ENCODE peak calls at places on chromosomes 11 and 22, in four cellular contexts. Q is H1, Z is SK-N-SH, J is GM12891. R is an unnamed sample.
A peak's percentile ranks its signal among the peaks of the same experiment; 100 is the strongest.

GRCh38 chr11:119373917-119374631 is 7.4 kb downstream of the USP2 start:
- DNase-seq in Z (peak; percentile 84), Q (peak; percentile 97), J (no peak), R (no peak)

GRCh38 chr22:27212617-27213177 is 555.3 kb downstream of the MIAT start:
- DNase-seq in Z (no peak), Q (no peak), J (no peak), R (no peak)

GRCh38 chr11:15670520-15671070 is 555.9 kb downstream of the INSC start:
- DNase-seq in Q (no peak), J (no peak), Z (no peak), R (no peak)

GRCh38 chr11:72343159-72343756 is 91.1 kb downstream of the CLPB start:
- DNase-seq in Z (no peak), J (no peak), Q (no peak), R (no peak)

GRCh38 chr22:43337385-43337784 is 5.8 kb downstream of the SCUBE1 start:
- DNase-seq in Q (no peak), Z (no peak), J (no peak), R (no peak)

GRCh38 chr22:21624120-21624879 is 5.5 kb downstream of the YDJC start:
- DNase-seq in J (no peak), Z (peak; percentile 57), Q (peak; percentile 91), R (no peak)

GRCh38 chr22:50059185-50059880 is 1.2 kb upstream of the TTLL8 start:
- DNase-seq in J (no peak), Q (no peak), Z (peak; percentile 86), R (no peak)

GRCh38 chr11:2537896-2538855 is 93.4 kb downstream of the KCNQ1 start:
- DNase-seq in Z (no peak), J (no peak), Q (no peak), R (no peak)

GRCh38 chr22:49965291-49966040 is 4.9 kb downstream of the PIM3 start:
- DNase-seq in Q (peak; percentile 45), Z (peak; percentile 19), J (no peak), R (no peak)

GRCh38 chr22:42262964-42263363 is 7.5 kb downstream of the TCF20 start:
- DNase-seq in Z (no peak), Q (no peak), J (no peak), R (no peak)

GRCh38 chr11:124762077-124762623 is at the start of gene ESAM:
- DNase-seq in J (peak; percentile 84), Z (peak; percentile 85), Q (peak; percentile 64), R (peak; percentile 76)

GRCh38 chr11:111591187-111591960 is 10.9 kb upstream of the SIK2 start:
- DNase-seq in Q (no peak), Z (no peak), J (no peak), R (no peak)

GRCh38 chr11:4891996-4892640 is 10.4 kb downstream of the OR51T1 start:
- DNase-seq in Q (no peak), Z (no peak), J (no peak), R (no peak)

GRCh38 chr11:2759228-2760195 is 59.7 kb upstream of the KCNQ1OT1 start:
- DNase-seq in Z (no peak), Q (peak; percentile 30), J (no peak), R (no peak)

GRCh38 chr11:45901646-45902045 is 5.4 kb downstream of the FREY1 start:
- DNase-seq in Q (no peak), J (no peak), Z (no peak), R (no peak)

GRCh38 chr22:30411780-30412179 is 13.8 kb upstream of the MTFP1 start:
- DNase-seq in Z (no peak), Q (no peak), J (no peak), R (no peak)

GRCh38 chr11:44556735-44557409 is 8.6 kb upstream of the CD82 start:
- DNase-seq in J (no peak), Z (no peak), Q (peak; percentile 71), R (no peak)

GRCh38 chr22:30921108-30921507 is 47.5 kb downstream of the MORC2 start:
- DNase-seq in J (no peak), Z (peak; percentile 26), Q (peak; percentile 31), R (no peak)

GRCh38 chr11:115631609-115632008 is 127.4 kb upstream of the CADM1 start:
- DNase-seq in Q (no peak), Z (no peak), J (no peak), R (no peak)

GRCh38 chr11:115629456-115630015 is 125.3 kb upstream of the CADM1 start:
- DNase-seq in J (no peak), Q (no peak), Z (peak; percentile 55), R (no peak)

GRCh38 chr11:115630109-115630700 is 126.0 kb upstream of the CADM1 start:
- DNase-seq in J (no peak), Q (no peak), Z (peak; percentile 71), R (no peak)

GRCh38 chr11:115627666-115628460 is 123.6 kb upstream of the CADM1 start:
- DNase-seq in Q (no peak), Z (no peak), J (no peak), R (no peak)

GRCh38 chr11:115632061-115632460 is 127.8 kb upstream of the CADM1 start:
- DNase-seq in Z (no peak), Q (no peak), J (no peak), R (no peak)
- TF ChIP-seq TAF1 in Z (no peak), Q (no peak), J (no peak), R (no peak)

DNA sequence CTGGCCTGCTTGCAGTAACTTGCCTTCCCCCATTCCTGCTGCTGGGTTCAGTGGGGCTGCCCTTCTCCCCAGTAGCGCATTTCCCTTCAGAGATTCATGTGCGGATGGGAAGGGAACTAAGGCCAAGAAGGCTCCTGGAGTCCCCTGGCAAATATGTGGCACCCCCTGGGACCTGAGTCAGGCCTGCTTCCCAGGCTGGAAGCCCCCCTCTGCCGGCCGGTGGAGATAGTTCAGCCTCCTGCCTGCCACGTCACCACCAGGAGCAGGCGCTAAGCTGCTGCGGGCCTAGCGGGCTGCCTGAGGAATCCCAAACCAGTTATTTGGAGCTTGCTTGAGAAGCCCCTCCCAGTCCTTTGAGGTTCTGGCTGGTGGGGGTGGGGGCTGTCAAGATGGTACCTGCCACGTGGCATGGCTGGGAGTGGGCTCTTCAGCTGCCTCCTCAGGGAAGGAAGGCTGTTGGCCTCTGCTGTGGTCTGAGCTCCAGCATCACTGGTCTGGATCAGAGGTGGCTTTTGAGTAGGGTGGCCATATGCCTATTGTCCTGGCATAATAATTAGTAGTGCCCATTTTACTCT is 2.0 kb downstream of the SERPINH1 start:
- DNase-seq in J (no peak), Z (no peak), Q (peak; percentile 82), R (no peak)
- TF ChIP-seq TAF1 in J (no peak), Z (no peak), Q (peak; percentile 66), R (no peak)

GRCh38 chr11:48116843-48117242 is 99.8 kb upstream of the OR4B1 start:
- DNase-seq in Q (no peak), Z (peak; percentile 36), J (no peak), R (no peak)
- TF ChIP-seq TAF1 in Q (no peak), Z (no peak), J (no peak), R (no peak)

GRCh38 chr11:128684582-128685382 is 9.1 kb upstream of the FLI1 start:
- DNase-seq in J (no peak), Q (peak; percentile 70), Z (no peak), R (no peak)
- TF ChIP-seq TAF1 in J (no peak), Q (no peak), Z (no peak), R (no peak)

DNA sequence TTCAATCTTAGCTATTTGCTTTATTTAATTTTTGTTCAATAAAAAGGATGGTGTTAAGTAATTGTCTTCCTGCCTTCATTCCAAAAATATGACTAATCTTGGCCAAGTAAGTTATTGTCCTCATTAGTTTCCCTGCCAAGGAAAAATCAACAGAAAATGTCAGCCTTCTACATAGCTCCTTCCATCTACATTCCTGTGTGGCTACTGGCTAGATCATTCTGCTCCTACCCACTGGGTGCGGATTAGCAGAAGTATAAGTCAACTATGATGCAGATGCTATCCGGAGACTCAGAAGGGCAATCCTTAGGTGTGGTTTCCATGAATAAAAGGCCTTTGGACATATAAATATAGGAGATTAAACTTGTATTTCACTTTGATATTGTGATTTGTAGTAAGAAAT is 154.4 kb downstream of the SBF2 start:
- DNase-seq in Q (no peak), Z (no peak), J (no peak), R (no peak)
- TF ChIP-seq TAF1 in Q (no peak), Z (no peak), J (no peak), R (no peak)

DNA sequence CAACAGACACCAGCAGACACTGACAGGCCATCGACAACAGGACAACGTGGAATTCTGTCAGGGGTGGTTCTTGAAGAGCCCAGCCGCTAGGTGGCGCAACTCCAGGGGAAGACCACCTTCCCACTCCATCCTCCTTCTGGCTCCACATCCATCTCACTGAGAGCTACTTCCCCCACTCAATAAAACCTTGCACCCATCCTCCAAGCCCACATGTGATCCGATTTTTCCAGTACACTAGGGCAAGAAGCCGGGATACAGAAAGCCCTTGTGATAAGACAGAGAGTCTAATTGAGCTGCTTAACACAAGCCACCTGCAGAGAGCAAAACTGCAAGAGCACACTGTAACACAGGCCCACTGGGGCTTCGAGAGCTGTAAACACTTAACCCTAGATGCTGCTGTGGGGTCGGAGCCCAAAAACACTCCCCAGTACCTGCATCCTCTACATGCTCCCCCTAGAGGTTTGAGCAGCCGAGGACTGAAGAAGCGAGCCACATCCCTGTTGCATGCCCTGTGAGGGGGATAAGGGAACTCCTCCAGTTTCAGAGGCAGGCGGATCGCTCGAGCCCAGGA is 11.5 kb upstream of the RAB39A start:
- DNase-seq in J (no peak), Z (no peak), Q (no peak), R (no peak)
- TF ChIP-seq TAF1 in J (no peak), Z (no peak), Q (no peak), R (no peak)

GRCh38 chr22:44395116-44396005 is 82.6 kb upstream of the SHISAL1 start:
- DNase-seq in Z (peak; percentile 72), Q (peak; percentile 41), J (no peak), R (no peak)

GRCh38 chr22:44396021-44396726 is 83.4 kb upstream of the SHISAL1 start:
- DNase-seq in Q (peak; percentile 26), Z (peak; percentile 61), J (no peak), R (no peak)

GRCh38 chr22:44399196-44399837 is 86.6 kb upstream of the SHISAL1 start:
- DNase-seq in J (no peak), Q (no peak), Z (no peak), R (peak; percentile 5)

GRCh38 chr22:44398791-44399190 is 86.0 kb upstream of the SHISAL1 start:
- DNase-seq in Q (peak; percentile 41), J (no peak), Z (peak; percentile 16), R (peak; percentile 3)

GRCh38 chr22:44396727-44397722 is 84.3 kb upstream of the SHISAL1 start:
- DNase-seq in Z (peak; percentile 24), J (no peak), Q (peak; percentile 35), R (peak; percentile 3)
- TF ChIP-seq TAF1 in Z (no peak), J (no peak), Q (no peak), R (no peak)

DNA sequence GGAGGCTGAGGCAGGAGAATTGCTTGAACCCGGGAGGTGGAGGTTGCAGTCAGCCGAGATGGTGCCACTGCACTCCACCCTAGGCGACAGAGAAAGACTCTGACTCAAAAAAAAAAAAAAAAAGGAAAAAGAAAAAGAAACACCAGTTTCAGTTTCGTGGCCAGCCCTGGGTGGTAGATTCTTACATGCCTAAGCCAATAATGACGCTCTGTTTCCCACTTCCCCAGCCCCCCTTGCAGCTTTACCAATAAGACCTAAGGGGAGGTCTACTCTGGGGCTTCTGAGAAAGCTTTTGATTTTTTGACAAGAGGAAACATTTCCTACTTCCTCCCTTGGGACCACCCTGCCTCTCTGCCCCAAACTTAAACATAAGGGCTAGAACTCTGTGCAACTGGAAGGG is 30.0 kb upstream of the PTPRJ start:
- DNase-seq in J (no peak), Z (no peak), Q (no peak), R (no peak)
- TF ChIP-seq TAF1 in J (no peak), Z (no peak), Q (no peak), R (no peak)

R was measured in GM12892.